ENCODE peak calls at places on chromosomes 3 and 15, in eight cellular contexts. Q, G, T, D, K, S, E and P are unnamed samples.
A peak's percentile ranks its signal among the peaks of the same experiment; 100 is the strongest.

GRCh38 chr3:19539488-19540395 is 391.4 kb downstream of the KCNH8 start:
- DNase-seq in Q (no peak), G (no peak), T (no peak), D (no peak), K (no peak), S (no peak), E (no peak), P (no peak)

GRCh38 chr3:151895478-151895877 is 22.0 kb downstream of the SUCNR1 start:
- DNase-seq in Q (no peak), G (no peak), T (no peak), D (no peak), K (peak; percentile 31), S (no peak), E (no peak), P (no peak)

GRCh38 chr15:65945616-65946015 is 76.3 kb downstream of the RAB11A start:
- DNase-seq in Q (no peak), G (no peak), T (no peak), D (no peak), K (peak; percentile 57), S (no peak), E (no peak), P (peak; percentile 24)

GRCh38 chr15:47792231-47792630 is 74.9 kb downstream of the SEMA6D start:
- DNase-seq in Q (no peak), G (no peak), T (no peak), D (no peak), K (no peak), S (no peak), E (no peak), P (no peak)

GRCh38 chr15:88002721-88003120 is 253.8 kb downstream of the NTRK3 start:
- DNase-seq in Q (no peak), G (no peak), T (no peak), D (no peak), K (no peak), S (no peak), E (no peak), P (no peak)

GRCh38 chr15:59237854-59238252 is 31.2 kb downstream of the LDHAL6B start:
- DNase-seq in Q (no peak), G (no peak), T (no peak), D (peak; percentile 31), K (no peak), S (no peak), E (peak; percentile 58), P (no peak)

GRCh38 chr3:62252614-62253147 is 120.7 kb downstream of the FEZF2 start:
- DNase-seq in Q (no peak), G (no peak), T (no peak), D (peak; percentile 5), K (no peak), S (peak; percentile 3), E (peak; percentile 4), P (no peak)

GRCh38 chr3:179416681-179417080 is 34.6 kb downstream of the GNB4 start:
- DNase-seq in Q (no peak), G (no peak), T (no peak), D (no peak), K (no peak), S (peak; percentile 41), E (no peak), P (no peak)

GRCh38 chr3:102084712-102085111 is 235.4 kb downstream of the NFKBIZ start:
- DNase-seq in Q (no peak), G (no peak), T (no peak), D (no peak), K (no peak), S (no peak), E (no peak), P (no peak)